ENCODE peak calls at places on chromosomes 5 and 9, in four cellular contexts. U, M, J and A are unnamed samples.

GRCh38 chr5:89871906-89872305 is 537.6 kb downstream of the CETN3 start:
- DNase-seq in U (no peak), M (no peak), J (no peak), A (no peak)

GRCh38 chr9:127295005-127295404 is 30.4 kb downstream of the GARNL3 start:
- DNase-seq in U (no peak), M (no peak), J (no peak), A (no peak)

GRCh38 chr9:127263244-127263643 is 1.3 kb upstream of the GARNL3 start:
- DNase-seq in U (no peak), M (no peak), J (no peak), A (no peak)

GRCh38 chr9:115596743-115597080 is 478.8 kb upstream of the TNC start:
- DNase-seq in U (no peak), M (no peak), J (no peak), A (no peak)

GRCh38 chr5:179407191-179408175 is 62.2 kb upstream of the ADAMTS2 start:
- DNase-seq in U (no peak), M (no peak), J (no peak), A (no peak)

GRCh38 chr5:71832812-71833456 is 113.9 kb downstream of the CARTPT start:
- DNase-seq in U (no peak), M (no peak), J (no peak), A (no peak)

GRCh38 chr5:72281430-72281763 is 38.6 kb downstream of the MRPS27 start:
- DNase-seq in U (no peak), M (no peak), J (no peak), A (no peak)

GRCh38 chr5:125189451-125190051 is 443.1 kb upstream of the ZNF608 start:
- DNase-seq in U (no peak), M (no peak), J (no peak), A (no peak)

GRCh38 chr5:54651482-54652076 is 134.0 kb downstream of the SNX18 start:
- DNase-seq in U (no peak), M (no peak), J (no peak), A (no peak)

GRCh38 chr5:96661101-96661840 is 905 bp upstream of the CAST start:
- DNase-seq in U (peak), M (no peak), J (peak), A (no peak)

GRCh38 chr5:37975531-37975930 is 135.7 kb upstream of the GDNF start:
- DNase-seq in U (no peak), M (no peak), J (no peak), A (no peak)

GRCh38 chr5:10118150-10118549 is 131.5 kb downstream of the ATPSCKMT start:
- DNase-seq in U (no peak), M (no peak), J (no peak), A (no peak)

GRCh38 chr5:34748431-34748830 is 90.5 kb upstream of the TTC23L start:
- DNase-seq in U (no peak), M (no peak), J (no peak), A (no peak)

GRCh38 chr5:9898319-9898718 is 268.2 kb upstream of the TAS2R1 start:
- DNase-seq in U (peak), M (peak), J (no peak), A (no peak)

GRCh38 chr5:6674421-6674820 is 38.8 kb upstream of the TENT4A start:
- DNase-seq in U (no peak), M (no peak), J (no peak), A (no peak)

GRCh38 chr9:18896531-18897179 is 136.4 kb downstream of the SAXO1 start:
- DNase-seq in U (no peak), M (no peak), J (peak), A (no peak)

DNA sequence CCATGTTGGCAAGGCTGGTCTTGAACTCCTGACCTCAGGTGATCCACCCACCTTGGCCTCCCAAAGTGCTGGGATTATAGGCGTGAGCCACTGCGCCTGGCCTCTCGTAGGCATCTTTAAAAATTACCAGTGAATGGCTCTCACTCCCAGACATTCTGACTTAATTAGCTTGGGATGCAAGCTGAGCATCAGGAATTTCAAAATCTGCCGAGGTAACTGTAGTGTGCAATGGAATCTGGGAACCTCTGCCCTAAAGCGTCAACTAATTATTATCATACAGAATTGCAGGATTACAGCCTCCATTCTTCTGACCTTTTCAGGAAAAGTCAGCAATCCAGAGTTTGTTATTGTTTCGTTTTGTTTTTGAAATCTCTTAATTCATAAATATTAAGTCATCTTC is 213.4 kb upstream of the DMAC1 start:
- DNase-seq in U (no peak), M (no peak), J (no peak), A (no peak)
- TF ChIP-seq ESRRA in U (no peak), M (no peak), J (no peak), A (no peak)

GRCh38 chr9:106035810-106036209 is 341.5 kb downstream of the TMEM38B start:
- DNase-seq in U (no peak), M (no peak), J (no peak), A (no peak)
- TF ChIP-seq POLR2A in U (no peak), M (no peak), J (no peak), A (no peak)

DNA sequence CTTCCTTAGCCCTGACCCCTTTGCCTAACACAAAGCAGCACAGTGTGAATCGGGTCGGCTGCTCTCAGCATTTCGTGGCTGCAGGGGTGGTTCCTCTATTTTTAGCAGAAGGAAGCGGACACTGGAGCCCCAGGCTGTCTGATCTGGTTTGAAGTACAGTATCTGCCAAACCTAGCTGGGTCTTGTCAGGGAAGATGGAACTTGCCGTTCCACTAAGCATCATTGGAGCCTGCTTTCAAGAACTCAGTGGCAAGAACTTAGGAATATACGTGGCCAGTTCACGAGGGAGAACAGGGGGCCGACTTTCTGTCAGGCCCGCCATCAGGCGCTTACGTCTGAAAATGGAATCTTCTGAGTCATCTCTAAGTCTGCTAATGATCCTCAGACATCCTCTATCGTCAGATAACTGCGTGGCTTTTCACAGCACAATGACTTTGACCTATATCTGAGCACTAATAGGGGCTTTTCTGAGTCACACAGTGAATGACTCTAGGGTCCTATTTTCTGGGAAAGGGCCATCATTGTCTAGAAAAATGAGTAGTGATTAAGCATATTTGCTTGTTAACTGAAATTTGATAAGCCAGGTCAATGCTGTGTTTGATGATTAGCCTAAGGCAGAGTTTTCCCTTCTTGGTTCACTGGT is 43.3 kb upstream of the NCS1 start:
- DNase-seq in U (no peak), M (no peak), J (peak), A (peak)
- H3K4me2 ChIP-seq in U (no peak), M (no peak), J (peak), A (peak)

GRCh38 chr5:150525781-150526180 is 17.9 kb downstream of the NDST1 start:
- DNase-seq in U (no peak), M (no peak), J (no peak), A (no peak)

GRCh38 chr5:150527038-150527437 is 19.1 kb downstream of the NDST1 start:
- DNase-seq in U (no peak), M (no peak), J (no peak), A (no peak)

GRCh38 chr5:150523472-150524350 is 15.8 kb downstream of the NDST1 start:
- DNase-seq in U (peak), M (peak), J (no peak), A (peak)

GRCh38 chr5:150522504-150523464 is 14.9 kb downstream of the NDST1 start:
- DNase-seq in U (no peak), M (peak), J (no peak), A (no peak)

DNA sequence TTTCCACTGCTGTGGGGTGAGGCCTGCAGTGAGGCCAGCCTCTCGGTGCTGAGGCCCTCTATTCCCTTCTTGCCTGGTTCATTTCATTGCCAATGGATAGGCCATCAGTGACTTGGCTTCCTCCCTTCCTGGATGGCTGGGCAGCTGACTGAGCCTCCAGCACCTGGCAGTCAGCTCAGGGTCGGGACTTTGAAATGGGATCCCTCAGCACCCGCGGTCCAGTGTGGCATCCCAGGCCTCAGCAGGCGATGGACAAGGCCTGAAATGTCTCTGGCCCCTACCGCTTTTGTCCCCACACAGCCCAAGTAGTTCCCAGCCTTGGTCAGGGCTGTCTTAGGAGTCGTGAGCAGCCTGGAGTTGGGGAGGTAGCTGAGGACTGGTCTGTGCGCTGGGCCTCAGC is 17.2 kb downstream of the NDST1 start:
- DNase-seq in U (no peak), M (no peak), J (no peak), A (no peak)
- TF ChIP-seq ESRRA in U (no peak), M (no peak), J (no peak), A (no peak)

DNA sequence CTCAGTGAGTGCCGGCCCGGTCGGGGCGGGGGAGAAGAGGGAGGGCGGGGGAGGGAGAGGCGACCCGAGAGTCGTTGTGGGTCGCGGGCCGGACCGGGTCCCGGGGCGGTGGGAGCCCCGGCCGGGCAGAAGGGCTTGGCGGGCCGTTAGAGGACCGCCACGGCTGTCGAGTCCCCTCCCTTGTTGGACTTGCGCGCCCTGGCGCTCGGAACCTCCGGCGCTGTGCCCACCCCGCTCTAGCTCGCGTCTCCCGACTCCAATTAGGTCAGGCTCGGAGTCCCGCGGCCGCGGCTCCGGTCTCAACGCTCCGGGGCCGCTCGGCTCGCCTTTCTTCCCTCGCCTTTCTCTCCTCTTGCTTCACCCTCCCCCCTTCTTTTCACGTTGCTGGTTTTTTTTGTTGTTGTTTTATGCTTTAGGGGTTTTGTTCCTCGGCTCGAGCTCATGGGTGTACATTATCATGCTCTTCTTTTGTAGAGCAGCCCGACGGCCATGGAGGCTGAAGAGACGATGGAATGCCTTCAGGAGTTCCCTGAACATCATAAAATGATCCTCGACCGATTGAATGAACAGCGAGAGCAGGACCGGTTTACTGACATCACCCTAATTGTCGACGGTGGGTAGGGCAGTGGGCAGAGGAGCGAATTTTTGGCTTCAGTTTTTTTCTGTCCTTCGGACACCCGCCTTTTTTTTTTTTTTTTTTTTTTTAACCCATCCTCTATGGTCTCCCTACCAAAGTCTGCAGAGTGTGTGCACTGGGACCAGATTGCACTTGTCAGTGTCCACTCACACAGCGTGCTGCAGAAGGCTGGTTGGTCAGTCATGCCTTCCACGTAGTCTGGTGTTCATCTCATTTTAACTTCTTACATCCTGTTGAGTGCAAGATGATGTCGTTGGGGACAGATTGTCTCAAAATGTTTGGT is 1.1 kb downstream of the ZNF131 start:
- DNase-seq in U (peak), M (peak), J (no peak), A (peak)
- TF ChIP-seq POLR2A in U (peak), M (peak), J (no peak), A (peak)

DNA sequence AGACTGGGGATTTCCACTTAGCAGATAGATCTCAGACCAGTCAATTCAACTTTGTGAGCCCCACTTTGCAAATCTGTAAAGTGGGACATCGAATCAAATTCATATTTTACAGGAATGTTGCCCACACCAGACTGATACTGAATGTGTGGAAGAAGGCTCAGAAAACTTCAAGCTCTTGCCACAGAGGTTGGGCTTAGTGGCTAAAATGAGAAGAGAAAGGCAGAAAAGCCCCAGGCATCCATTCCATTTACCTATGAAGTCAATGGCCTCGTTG is 1.7 kb downstream of the DUSP1 start:
- DNase-seq in U (no peak), M (no peak), J (no peak), A (no peak)
- H3K4me2 ChIP-seq in U (peak), M (peak), J (peak), A (peak)

DNA sequence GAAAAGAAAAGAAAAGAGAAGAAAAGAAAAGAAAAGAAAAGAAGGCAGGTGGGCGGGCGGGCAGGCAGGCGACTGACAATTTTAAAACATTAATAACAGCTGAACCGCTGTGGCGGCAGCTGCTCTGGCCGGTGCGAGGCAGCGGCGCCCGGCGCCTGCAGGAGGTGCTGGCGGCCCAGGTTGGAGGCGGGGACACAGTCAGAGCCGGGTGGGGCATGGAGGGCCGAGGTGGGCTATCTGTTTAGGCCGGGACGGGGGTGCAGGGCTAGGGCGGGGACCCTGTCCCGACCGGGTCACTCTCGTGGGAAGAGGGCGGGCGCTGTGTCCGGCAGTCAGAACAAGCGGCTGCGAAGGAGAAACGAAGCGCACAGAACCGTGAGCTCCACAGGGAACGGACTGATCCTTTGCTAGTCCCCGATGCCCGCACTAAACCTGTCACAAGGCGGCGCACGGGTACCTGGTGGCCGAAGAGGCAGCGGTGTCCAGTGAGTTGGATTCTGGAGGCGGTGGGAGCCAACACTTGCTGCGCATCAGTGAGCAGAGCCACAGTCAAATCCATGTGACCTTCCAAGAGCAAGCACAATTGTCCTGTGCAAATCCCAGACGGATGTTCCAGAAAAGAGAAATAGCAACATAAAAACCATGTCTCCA is 13.6 kb upstream of the ALDOB start:
- DNase-seq in U (peak), M (no peak), J (no peak), A (peak)
- TF ChIP-seq ESRRA in U (no peak), M (no peak), J (no peak), A (no peak)

GRCh38 chr5:149959406-149960236 is 937 bp upstream of the SLC26A2 start:
- DNase-seq in U (peak), M (no peak), J (peak), A (peak)
- TF ChIP-seq POLR2A in U (peak), M (no peak), J (no peak), A (no peak)

GRCh38 chr5:120730214-120730613 is 266.1 kb downstream of the PRR16 start:
- DNase-seq in U (no peak), M (no peak), J (no peak), A (no peak)

GRCh38 chr5:120738568-120738967 is 274.5 kb downstream of the PRR16 start:
- DNase-seq in U (no peak), M (no peak), J (no peak), A (no peak)

GRCh38 chr5:120735076-120735475 is 271.0 kb downstream of the PRR16 start:
- DNase-seq in U (no peak), M (no peak), J (no peak), A (peak)

GRCh38 chr5:120734033-120734432 is 269.9 kb downstream of the PRR16 start:
- DNase-seq in U (no peak), M (no peak), J (no peak), A (no peak)
- H3K4me2 ChIP-seq in U (no peak), M (no peak), J (no peak), A (no peak)